ENCODE peak calls at places on chromosomes 7 and 10, in five cellular contexts. P is IMR-90, A is cardiac muscle cell, H is psoas muscle, T is ovary. O is an unnamed sample.

GRCh38 chr7:107147464-107148214 is 21.2 kb upstream of the HBP1 start:
- DNase-seq in P (peak), A (peak), H (no peak), T (no peak), O (peak)

GRCh38 chr7:19670806-19671205 is 38.0 kb downstream of the POLR1F start:
- DNase-seq in P (no peak), A (no peak), H (no peak), T (no peak), O (no peak)

GRCh38 chr10:19412531-19412930 is 363.9 kb downstream of the MALRD1 start:
- DNase-seq in P (peak), A (peak), H (no peak), T (no peak), O (peak)

GRCh38 chr7:66502230-66503035 is 126.2 kb upstream of the KCTD7 start:
- DNase-seq in P (no peak), A (no peak), H (no peak), T (peak), O (no peak)

GRCh38 chr7:105003275-105003674 is 10.7 kb upstream of the KMT2E start:
- DNase-seq in P (peak), A (no peak), H (no peak), T (no peak), O (peak)

GRCh38 chr10:2970190-2970823 is 97.0 kb upstream of the PFKP start:
- DNase-seq in P (no peak), A (no peak), H (no peak), T (no peak), O (no peak)

GRCh38 chr10:112498806-112499205 is 51.8 kb downstream of the VTI1A start:
- DNase-seq in P (no peak), A (no peak), H (no peak), T (no peak), O (no peak)

GRCh38 chr10:88115968-88116367 is 252.5 kb downstream of the PTEN start:
- DNase-seq in P (peak), A (no peak), H (no peak), T (no peak), O (no peak)

GRCh38 chr10:11177926-11178453 is 160.3 kb downstream of the CELF2 start:
- DNase-seq in P (no peak), A (peak), H (no peak), T (no peak), O (no peak)

GRCh38 chr10:62071846-62072281 is 170.4 kb downstream of the ARID5B start:
- DNase-seq in P (peak), A (no peak), H (no peak), T (no peak), O (no peak)

GRCh38 chr7:118003438-118003837 is 130.2 kb upstream of the CTTNBP2 start:
- DNase-seq in P (no peak), A (no peak), H (no peak), T (no peak), O (no peak)

GRCh38 chr7:129093867-129094456 is 39.1 kb upstream of the TNPO3 start:
- DNase-seq in P (no peak), A (no peak), H (no peak), T (no peak), O (no peak)

GRCh38 chr10:76411719-76412435 is 980.5 kb downstream of the LRMDA start:
- DNase-seq in P (no peak), A (no peak), H (peak), T (peak), O (no peak)

GRCh38 chr10:5817322-5818047 is 4.3 kb upstream of the GDI2 start:
- DNase-seq in P (no peak), A (no peak), H (no peak), T (no peak), O (no peak)

GRCh38 chr7:98420966-98421612 is 20.2 kb upstream of the BAIAP2L1 start:
- DNase-seq in P (no peak), A (peak), H (no peak), T (peak), O (peak)

GRCh38 chr7:83347836-83348482 is 185.3 kb upstream of the PCLO start:
- DNase-seq in P (peak), A (peak), H (no peak), T (no peak), O (peak)

GRCh38 chr10:93463723-93464511 is 18.2 kb downstream of the MYOF start:
- DNase-seq in P (peak), A (no peak), H (peak), T (peak), O (no peak)

GRCh38 chr7:6387734-6388294 is 59.9 kb downstream of the DAGLB start:
- DNase-seq in P (no peak), A (no peak), H (no peak), T (no peak), O (peak)

GRCh38 chr7:8155836-8156235 is 106.1 kb downstream of the ICA1 start:
- DNase-seq in P (no peak), A (no peak), H (no peak), T (no peak), O (no peak)

GRCh38 chr10:75344170-75344569 is 57.4 kb downstream of the ZNF503 start:
- DNase-seq in P (no peak), A (no peak), H (no peak), T (no peak), O (no peak)

GRCh38 chr7:4931932-4932331 is 27.1 kb downstream of the MMD2 start:
- DNase-seq in P (no peak), A (peak), H (no peak), T (no peak), O (no peak)

GRCh38 chr7:83937930-83938329 is 256.7 kb downstream of the SEMA3A start:
- DNase-seq in P (no peak), A (no peak), H (no peak), T (no peak), O (no peak)

DNA sequence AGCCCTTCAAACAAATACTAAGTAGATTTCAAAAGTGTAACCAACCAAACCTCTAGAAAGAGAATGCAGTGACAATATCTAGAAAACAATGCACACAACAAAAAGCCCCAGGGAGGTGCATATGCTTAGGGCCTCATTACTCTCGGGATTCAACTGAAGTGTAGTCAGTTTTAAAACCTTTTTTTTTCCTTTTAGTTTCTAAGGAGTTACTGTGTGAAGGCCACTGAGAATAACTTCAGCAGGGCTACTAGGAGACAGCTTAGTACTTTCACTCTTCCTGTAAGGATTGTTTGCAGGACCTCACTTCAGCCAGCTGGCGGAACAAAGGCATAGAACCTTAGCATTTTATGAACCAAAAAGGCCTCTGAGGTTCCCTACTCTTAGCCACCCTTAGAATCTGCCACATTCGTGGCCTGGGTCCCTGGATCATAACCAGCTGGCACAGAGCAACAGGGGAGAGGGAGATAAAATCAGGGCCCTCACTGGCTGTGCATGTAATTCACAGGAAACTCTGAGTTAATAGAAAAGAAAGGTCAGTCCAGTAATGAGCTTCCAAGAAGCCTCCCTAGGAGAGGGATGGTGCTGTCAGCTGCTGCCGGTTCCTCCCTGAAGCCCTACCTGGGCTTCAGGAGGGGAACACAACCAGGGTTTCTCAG is 3.6 kb downstream of the VOPP1 start:
- DNase-seq in P (peak), A (no peak), H (no peak), T (no peak), O (peak)
- H3K27ac ChIP-seq in P (no peak), A (no peak), H (peak), T (no peak), O (peak)

DNA sequence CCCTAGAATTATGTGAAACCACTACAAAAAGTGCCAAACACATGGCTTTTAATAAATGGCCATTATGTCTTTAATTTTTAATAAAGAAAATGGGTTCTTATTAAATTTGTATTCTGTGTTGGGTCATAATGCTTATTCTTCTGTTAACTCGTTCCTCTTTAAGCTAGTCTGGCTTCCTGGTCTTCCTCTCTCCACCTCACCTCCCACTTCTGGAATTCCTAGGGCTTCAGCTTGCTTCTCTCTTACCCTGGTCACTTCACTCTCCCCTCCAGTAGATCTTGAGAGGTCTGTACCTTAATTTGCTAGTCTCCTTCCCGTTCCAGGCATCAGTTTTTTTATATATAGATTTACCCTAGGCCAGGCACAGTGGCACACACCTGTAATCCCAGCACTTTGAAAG is 111.2 kb downstream of the RALA start:
- DNase-seq in P (no peak), A (no peak), H (no peak), T (no peak), O (no peak)
- H3K4me3 ChIP-seq in P (no peak), A (no peak), H (peak), T (no peak), O (no peak)

GRCh38 chr7:37333075-37333474 is 115.6 kb downstream of the ELMO1 start:
- DNase-seq in P (no peak), A (no peak), H (no peak), T (no peak), O (no peak)
- H3K27ac ChIP-seq in P (no peak), A (no peak), H (no peak), T (no peak), O (no peak)

GRCh38 chr7:97016392-97017196 is 8.0 kb downstream of the DLX5 start:
- DNase-seq in P (no peak), A (no peak), H (no peak), T (no peak), O (no peak)
- H3K4me3 ChIP-seq in P (no peak), A (no peak), H (peak), T (no peak), O (no peak)

DNA sequence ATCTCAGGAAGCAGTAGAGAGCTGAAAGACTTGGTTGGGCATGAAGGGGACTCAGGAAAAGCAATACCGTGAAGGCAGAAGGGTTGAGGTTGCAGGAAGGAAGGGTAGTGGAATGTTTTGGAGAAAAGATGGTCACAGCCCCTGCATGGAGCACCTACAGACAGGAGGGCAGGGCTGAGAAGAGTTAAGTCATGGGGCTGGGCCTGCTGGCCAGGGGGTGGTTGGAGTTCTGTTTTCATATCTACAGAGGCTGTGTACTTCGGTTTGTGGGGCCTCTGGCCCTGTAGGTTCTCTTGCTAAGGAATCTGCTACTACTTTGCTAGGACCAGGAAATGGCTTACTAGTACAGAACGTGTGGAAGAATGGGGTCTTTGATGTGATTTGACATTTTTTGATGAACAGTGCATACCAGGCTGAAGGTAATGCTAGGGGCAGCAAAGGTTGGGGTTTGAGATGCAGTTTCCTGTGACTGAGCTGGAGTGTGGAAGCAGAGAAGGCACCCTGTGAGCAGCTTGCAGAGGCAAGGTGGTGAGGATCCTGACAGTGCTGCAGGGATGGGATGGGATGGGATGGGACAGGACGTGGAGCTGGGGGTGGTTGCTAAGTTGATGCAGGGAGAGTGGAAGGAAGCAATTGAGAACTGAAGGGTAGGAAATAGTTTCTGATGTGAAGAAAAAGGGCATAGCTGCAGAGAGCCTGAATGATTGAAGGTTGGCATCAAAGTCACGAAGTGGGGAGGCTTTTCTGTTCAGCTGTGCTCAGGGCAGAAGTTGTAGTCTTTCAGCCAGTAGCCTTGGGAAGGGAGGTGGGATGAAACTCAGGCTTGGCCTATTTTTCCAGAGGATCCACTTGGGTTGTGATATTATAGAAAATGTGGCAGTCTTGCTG is 7.8 kb downstream of the RPS24 start:
- DNase-seq in P (no peak), A (no peak), H (no peak), T (no peak), O (no peak)
- H3K27ac ChIP-seq in P (no peak), A (peak), H (no peak), T (no peak), O (no peak)

DNA sequence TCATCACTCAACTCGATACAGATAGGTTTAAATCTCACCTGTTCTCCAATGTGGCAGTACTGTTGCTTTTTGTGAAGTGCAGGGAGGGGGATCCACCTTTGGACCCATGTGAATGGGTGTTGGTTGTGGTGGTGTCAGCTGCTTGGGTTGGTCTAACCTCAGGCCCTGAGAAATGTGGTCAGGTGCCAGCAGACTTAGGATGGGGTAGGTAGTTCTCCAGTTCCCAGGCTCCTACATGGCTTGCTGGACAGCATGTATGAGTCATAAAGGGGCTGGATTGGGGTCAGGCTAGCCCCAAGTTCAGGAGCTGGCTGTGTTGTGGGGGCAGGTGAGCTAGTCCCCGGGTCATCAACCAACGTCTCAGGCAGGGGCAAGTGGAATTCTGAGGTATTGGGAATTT is 472.6 kb upstream of the CNTNAP2 start:
- DNase-seq in P (no peak), A (no peak), H (no peak), T (no peak), O (no peak)
- H3K4me3 ChIP-seq in P (no peak), A (no peak), H (no peak), T (no peak), O (no peak)

O was measured in small intestine.